ENCODE peak calls at places on chromosomes 4 and X, in six cellular contexts. Q is heart right ventricle, H is mesendoderm, U is sciatic nerve, R is HL-60, O is glomerular endothelial cell. K is an unnamed sample.

GRCh38 chrX:138485767-138486166 is 225.8 kb downstream of the FGF13 start:
- DNase-seq in Q (no peak), H (peak; percentile 43), U (no peak), R (no peak), O (no peak), K (no peak)

GRCh38 chr4:15774020-15774420 is 4.1 kb upstream of the CD38 start:
- DNase-seq in Q (no peak), H (peak; percentile 15), U (no peak), R (no peak), O (no peak), K (no peak)

GRCh38 chrX:21974011-21974385 is 33.5 kb downstream of the SMS start:
- DNase-seq in Q (no peak), H (peak; percentile 43), U (no peak), R (no peak), O (no peak), K (no peak)

GRCh38 chr4:138330531-138330930 is 88.4 kb upstream of the SLC7A11 start:
- DNase-seq in Q (no peak), H (peak; percentile 56), U (no peak), R (no peak), O (no peak), K (no peak)

GRCh38 chr4:112038861-112039260 is 106.4 kb upstream of the FAM241A start:
- DNase-seq in Q (no peak), H (no peak), U (no peak), R (no peak), O (no peak), K (no peak)

GRCh38 chrX:53681661-53682060 is 4.9 kb downstream of the HUWE1 start:
- DNase-seq in Q (no peak), H (no peak), U (no peak), R (no peak), O (no peak), K (no peak)

GRCh38 chr4:180925800-180926199 is 1317.4 kb upstream of the TENM3 start:
- DNase-seq in Q (no peak), H (no peak), U (no peak), R (no peak), O (no peak), K (no peak)

GRCh38 chr4:73170518-73171198 is 87.9 kb downstream of the ANKRD17 start:
- DNase-seq in Q (no peak), H (no peak), U (no peak), R (no peak), O (no peak), K (no peak)

GRCh38 chr4:87092389-87093141 is 127.9 kb downstream of the KLHL8 start:
- DNase-seq in Q (peak; percentile 52), H (no peak), U (peak; percentile 73), R (peak; percentile 95), O (no peak), K (no peak)

GRCh38 chr4:7630559-7631287 is 196.0 kb upstream of the PSAPL1 start:
- DNase-seq in Q (peak; percentile 74), H (no peak), U (no peak), R (no peak), O (peak; percentile 14), K (no peak)

GRCh38 chr4:159175165-159175988 is 72.5 kb downstream of the RAPGEF2 start:
- DNase-seq in Q (peak; percentile 35), H (peak; percentile 97), U (peak; percentile 73), R (peak; percentile 57), O (peak; percentile 81), K (peak; percentile 60)

GRCh38 chr4:81676552-81676951 is 204.8 kb upstream of the RASGEF1B start:
- DNase-seq in Q (no peak), H (no peak), U (no peak), R (no peak), O (no peak), K (no peak)

GRCh38 chr4:12716896-12717295 is 767.2 kb downstream of the RAB28 start:
- DNase-seq in Q (no peak), H (no peak), U (no peak), R (no peak), O (no peak), K (no peak)

GRCh38 chr4:37685211-37685725 is 908 bp downstream of the RELL1 start:
- DNase-seq in Q (no peak), H (peak; percentile 46), U (no peak), R (peak; percentile 58), O (no peak), K (no peak)

GRCh38 chr4:168560184-168560834 is 63.5 kb downstream of the PALLD start:
- DNase-seq in Q (no peak), H (no peak), U (no peak), R (no peak), O (no peak), K (no peak)